ENCODE peak calls at places on chromosomes 6 and 20, in six cellular contexts. A is DMS153; Q is KG1; G is activated naive CD8-positive, alpha-beta T cell treated with anti-CD3 and anti-CD28 coated beads, Interleukin-2, amount 50 U/mL, for 24 hours; Z is HAP-1; H is HepG2. J is an unnamed sample.

GRCh38 chr20:20413801-20414200 is 45.9 kb downstream of the INSM1 start:
- DNase-seq in A (no peak), Q (no peak), G (no peak), Z (no peak), H (no peak), J (no peak)

GRCh38 chr6:33981861-33982260 is 164.0 kb downstream of the GRM4 start:
- DNase-seq in A (no peak), Q (no peak), G (no peak), Z (no peak), H (no peak), J (no peak)

GRCh38 chr6:107353773-107354382 is 105.5 kb downstream of the PDSS2 start:
- DNase-seq in A (no peak), Q (no peak), G (no peak), Z (no peak), H (no peak), J (no peak)

GRCh38 chr20:36644713-36645109 is 1.3 kb downstream of the SLA2 start:
- DNase-seq in A (no peak), Q (no peak), G (peak; percentile 40), Z (no peak), H (no peak), J (no peak)

GRCh38 chr20:48156521-48156920 is 371.2 kb upstream of the SULF2 start:
- DNase-seq in A (no peak), Q (no peak), G (no peak), Z (no peak), H (no peak), J (no peak)

GRCh38 chr6:142297605-142297995 is 4.2 kb upstream of the ADGRG6 start:
- DNase-seq in A (no peak), Q (no peak), G (no peak), Z (no peak), H (no peak), J (no peak)

GRCh38 chr6:3568396-3569082 is 111.7 kb upstream of the SLC22A23 start:
- DNase-seq in A (no peak), Q (no peak), G (no peak), Z (no peak), H (peak; percentile 40), J (no peak)

GRCh38 chr20:5913166-5913565 is 37.2 kb downstream of the TRMT6 start:
- DNase-seq in A (no peak), Q (no peak), G (no peak), Z (no peak), H (no peak), J (no peak)

GRCh38 chr6:28209753-28210535 is 15.1 kb upstream of the ZSCAN9 start:
- DNase-seq in A (no peak), Q (no peak), G (no peak), Z (no peak), H (no peak), J (no peak)

GRCh38 chr20:58306421-58307261 is 2.9 kb upstream of the RAB22A start:
- DNase-seq in A (peak; percentile 18), Q (peak; percentile 52), G (peak; percentile 67), Z (no peak), H (peak; percentile 37), J (peak; percentile 41)

GRCh38 chr6:167839755-167840154 is 13.0 kb downstream of the AFDN start:
- DNase-seq in A (no peak), Q (no peak), G (no peak), Z (no peak), H (peak; percentile 65), J (no peak)

GRCh38 chr20:35663813-35664543 is 722 bp downstream of the CPNE1 start:
- DNase-seq in A (no peak), Q (no peak), G (peak; percentile 62), Z (peak; percentile 73), H (peak; percentile 61), J (no peak)

GRCh38 chr6:135270676-135271536 is 89.8 kb downstream of the MYB start:
- DNase-seq in A (peak; percentile 87), Q (no peak), G (no peak), Z (no peak), H (no peak), J (no peak)